ENCODE peak calls at places on chromosome 12, in seven cellular contexts. W, Z, V, C, A, T and H are unnamed samples.

GRCh38 chr12:3321881-3322280 is 169.1 kb upstream of the PRMT8 start:
- DNase-seq in C (no peak), V (no peak), W (no peak), A (no peak), T (no peak), Z (no peak), H (no peak)

GRCh38 chr12:132244724-132245295 is 84.6 kb downstream of the GALNT9 start:
- DNase-seq in A (no peak), T (no peak), V (no peak), Z (no peak), W (no peak), C (no peak), H (no peak)

GRCh38 chr12:3168775-3169221 is 91.6 kb downstream of the TSPAN9 start:
- DNase-seq in Z (no peak), C (peak; percentile 76), W (peak; percentile 99), T (peak; percentile 80), V (peak; percentile 98), A (no peak), H (no peak)

GRCh38 chr12:27012239-27012981 is 1.8 kb downstream of the TM7SF3 start:
- DNase-seq in C (no peak), Z (no peak), T (no peak), A (no peak), W (no peak), V (no peak), H (no peak)

GRCh38 chr12:29208060-29208459 is 59.0 kb downstream of the FAR2 start:
- DNase-seq in V (no peak), W (no peak), T (no peak), C (no peak), Z (no peak), A (no peak), H (no peak)

GRCh38 chr12:21456291-21456780 is 18.9 kb downstream of the PYROXD1 start:
- DNase-seq in W (no peak), Z (no peak), V (no peak), A (no peak), T (no peak), C (no peak), H (no peak)

GRCh38 chr12:78194448-78194847 is 363.8 kb downstream of the NAV3 start:
- DNase-seq in V (peak; percentile 34), C (no peak), A (no peak), Z (no peak), W (peak; percentile 95), T (no peak), H (no peak)

GRCh38 chr12:85676816-85677749 is 159.1 kb downstream of the RASSF9 start:
- DNase-seq in V (no peak), W (no peak), T (no peak), C (no peak), A (no peak), Z (no peak), H (no peak)

GRCh38 chr12:75483411-75483810 is 2.9 kb downstream of the GLIPR1 start:
- DNase-seq in C (peak; percentile 18), T (no peak), W (no peak), A (no peak), Z (no peak), V (no peak), H (no peak)

GRCh38 chr12:117344716-117345115 is 16.7 kb downstream of the NOS1 start:
- DNase-seq in W (no peak), V (no peak), Z (no peak), T (peak; percentile 61), A (no peak), C (no peak), H (no peak)

GRCh38 chr12:27142102-27142721 is 59.8 kb upstream of the C12orf71 start:
- DNase-seq in Z (peak; percentile 80), W (peak; percentile 84), C (peak; percentile 86), V (peak; percentile 78), T (peak; percentile 68), A (peak; percentile 64), H (peak; percentile 71)

GRCh38 chr12:10235761-10236631 is 23.3 kb downstream of the GABARAPL1 start:
- DNase-seq in T (no peak), C (peak; percentile 65), A (peak; percentile 48), W (peak; percentile 44), Z (no peak), V (peak; percentile 53), H (no peak)

GRCh38 chr12:111757361-111758119 is 9.2 kb upstream of the ALDH2 start:
- DNase-seq in Z (no peak), W (peak; percentile 65), T (no peak), V (peak; percentile 82), C (no peak), A (no peak), H (no peak)

GRCh38 chr12:29216797-29217583 is 67.9 kb downstream of the FAR2 start:
- DNase-seq in C (no peak), A (no peak), V (peak; percentile 45), Z (no peak), T (no peak), W (no peak), H (no peak)

GRCh38 chr12:53505086-53505485 is 2.2 kb downstream of the NPFF start:
- DNase-seq in C (no peak), T (no peak), Z (no peak), V (no peak), A (no peak), W (peak; percentile 49), H (no peak)

GRCh38 chr12:63457857-63458256 is 210.4 kb downstream of the DPY19L2 start:
- DNase-seq in T (no peak), Z (no peak), C (no peak), W (no peak), A (no peak), V (no peak), H (no peak)

GRCh38 chr12:65868133-65868705 is 43.9 kb downstream of the HMGA2 start:
- DNase-seq in V (peak; percentile 81), W (peak; percentile 97), T (no peak), A (no peak), Z (no peak), C (no peak), H (no peak)

GRCh38 chr12:117352260-117352659 is 9.2 kb downstream of the NOS1 start:
- DNase-seq in V (no peak), C (no peak), W (no peak), Z (no peak), A (no peak), T (no peak), H (no peak)

GRCh38 chr12:85784096-85784720 is 52.0 kb downstream of the RASSF9 start:
- DNase-seq in Z (no peak), C (peak; percentile 74), T (peak; percentile 59), A (no peak), W (no peak), V (no peak), H (no peak)

GRCh38 chr12:2248901-2249381 is 196.2 kb downstream of the CACNA1C start:
- DNase-seq in Z (no peak), A (no peak), C (no peak), V (peak; percentile 78), W (peak; percentile 80), T (no peak), H (no peak)

GRCh38 chr12:122841544-122842321 is 6.5 kb downstream of the HIP1R start:
- DNase-seq in C (peak; percentile 62), Z (peak; percentile 51), W (peak; percentile 82), V (peak; percentile 84), A (no peak), T (peak; percentile 72), H (no peak)

GRCh38 chr12:101018540-101018939 is 191.5 kb downstream of the SLC5A8 start:
- DNase-seq in W (peak; percentile 91), V (peak; percentile 72), A (no peak), T (peak; percentile 67), C (peak; percentile 96), Z (no peak), H (no peak)

GRCh38 chr12:20885116-20885515 is 74.6 kb downstream of the SLCO1B3 start:
- DNase-seq in Z (no peak), C (no peak), V (no peak), W (no peak), A (no peak), T (no peak), H (no peak)

GRCh38 chr12:130988261-130989175 is 34.8 kb downstream of the ADGRD1 start:
- DNase-seq in W (no peak), C (no peak), Z (no peak), T (no peak), V (no peak), A (no peak), H (no peak)

GRCh38 chr12:11877869-11878780 is 192.6 kb upstream of the BCL2L14 start:
- DNase-seq in V (peak; percentile 79), T (no peak), W (peak; percentile 80), A (no peak), C (peak; percentile 65), Z (no peak), H (no peak)

GRCh38 chr12:132344181-132344580 is 14.8 kb upstream of the GALNT9 start:
- DNase-seq in C (no peak), Z (no peak), W (no peak), V (no peak), A (no peak), T (no peak), H (no peak)

GRCh38 chr12:45730116-45730841 is 773 bp downstream of the ARID2 start:
- DNase-seq in W (peak; percentile 43), C (peak; percentile 74), T (peak; percentile 44), Z (peak; percentile 62), V (peak; percentile 78), A (peak; percentile 62), H (peak; percentile 66)

GRCh38 chr12:43267782-43268181 is 284.2 kb downstream of the ADAMTS20 start:
- DNase-seq in W (no peak), T (no peak), A (no peak), C (peak; percentile 74), V (no peak), Z (no peak), H (no peak)

GRCh38 chr12:43273467-43273866 is 278.5 kb downstream of the ADAMTS20 start:
- DNase-seq in W (peak; percentile 31), V (no peak), Z (no peak), C (no peak), T (no peak), A (no peak), H (no peak)

DNA sequence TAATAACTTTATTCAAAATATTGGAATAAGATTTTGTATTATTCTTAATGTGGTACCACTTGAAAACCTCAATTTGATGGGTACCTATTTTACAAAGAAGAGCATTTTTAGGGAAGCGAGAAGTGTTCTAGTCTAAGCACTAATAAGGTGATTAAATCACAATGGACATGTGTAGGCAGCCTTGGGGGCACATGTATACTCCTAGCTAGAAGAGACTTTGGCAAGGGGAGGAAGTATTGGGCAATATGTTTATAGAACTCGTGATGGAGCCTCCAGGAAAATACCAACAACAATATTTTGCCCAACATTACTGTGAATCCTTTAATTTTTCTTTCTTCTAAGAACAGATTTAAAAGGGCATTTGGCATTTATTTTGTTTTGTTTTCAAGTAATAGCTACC is 280.3 kb downstream of the ADAMTS20 start:
- DNase-seq in A (no peak), V (no peak), Z (no peak), W (no peak), C (no peak), T (no peak), H (no peak)
- H2BK5ac ChIP-seq in A (no peak overlapping the region), V (no peak overlapping the region), Z (no peak overlapping the region), W (no peak overlapping the region), C (no peak overlapping the region), T (no peak overlapping the region), H (no peak overlapping the region)

GRCh38 chr12:68815232-68815927 is 7.4 kb downstream of the MDM2 start:
- DNase-seq in C (no peak), V (no peak), W (no peak), Z (no peak), T (no peak), A (no peak), H (no peak)
- H3K9ac ChIP-seq in C (no peak overlapping the region), V (peak overlapping the region; percentile 74), W (no peak overlapping the region), Z (no peak overlapping the region), T (no peak overlapping the region), A (no peak overlapping the region), H (no peak overlapping the region)

GRCh38 chr12:66883545-66883944 is 204.7 kb upstream of the GRIP1 start:
- DNase-seq in T (no peak), W (no peak), Z (no peak), C (no peak), A (no peak), V (no peak), H (no peak)
- H2BK5ac ChIP-seq in T (no peak overlapping the region), W (no peak overlapping the region), Z (no peak overlapping the region), C (no peak overlapping the region), A (no peak overlapping the region), V (no peak overlapping the region), H (no peak overlapping the region)

GRCh38 chr12:41202051-41202450 is 13.9 kb downstream of the PDZRN4 start:
- DNase-seq in V (no peak), W (no peak), Z (no peak), T (no peak), A (no peak), C (no peak), H (no peak)
- H3K9ac ChIP-seq in V (no peak overlapping the region), W (no peak overlapping the region), Z (no peak overlapping the region), T (no peak overlapping the region), A (no peak overlapping the region), C (no peak overlapping the region), H (no peak overlapping the region)